ENCODE peak calls at places on chromosomes 13 and 19, in seven cellular contexts. U is omental fat pad, I is fibroblast of pulmonary artery, F is epithelial cell of esophagus, N is AG09309, P is thoracic aorta, L is cardiac fibroblast. Y is an unnamed sample.

GRCh38 chr19:11821474-11821873 is 7.4 kb downstream of the ZNF440 start:
- DNase-seq in U (no peak), L (peak; percentile 44), N (peak; percentile 58), P (no peak), I (peak; percentile 50), F (peak; percentile 11), Y (no peak)

GRCh38 chr13:93002071-93002470 is 224.5 kb upstream of the GPC6 start:
- DNase-seq in P (no peak), I (no peak), N (no peak), L (no peak), U (no peak), F (no peak), Y (no peak)

GRCh38 chr13:113491418-113491883 is 940 bp upstream of the DCUN1D2 start:
- DNase-seq in U (no peak), P (no peak), N (no peak), I (no peak), F (peak; percentile 27), L (peak; percentile 36), Y (no peak)

GRCh38 chr19:34995551-34995950 is 4.6 kb upstream of the GRAMD1A start:
- DNase-seq in P (no peak), L (no peak), F (no peak), N (no peak), U (no peak), I (no peak), Y (no peak)

GRCh38 chr19:50432658-50433057 is at the start of gene MYBPC2:
- DNase-seq in L (peak; percentile 8), U (no peak), F (no peak), N (no peak), P (no peak), I (peak; percentile 6), Y (no peak)

GRCh38 chr19:6274756-6275155 is 5.0 kb downstream of the MLLT1 start:
- DNase-seq in P (no peak), U (no peak), I (no peak), N (no peak), F (no peak), L (no peak), Y (no peak)

GRCh38 chr13:20394506-20394905 is 131.2 kb downstream of the CRYL1 start:
- DNase-seq in N (no peak), U (no peak), I (no peak), F (no peak), L (no peak), P (no peak), Y (no peak)

GRCh38 chr19:13366529-13367143 is 139.6 kb downstream of the CACNA1A start:
- DNase-seq in I (peak; percentile 54), L (peak; percentile 49), F (peak; percentile 26), P (no peak), N (peak; percentile 1), U (no peak), Y (no peak)

GRCh38 chr19:30546332-30546731 is 174.1 kb downstream of the ZNF536 start:
- DNase-seq in N (no peak), U (no peak), P (no peak), L (no peak), F (no peak), I (no peak), Y (no peak)

GRCh38 chr19:56971230-56971629 is 130.7 kb upstream of the PEG3 start:
- DNase-seq in F (no peak), N (no peak), P (no peak), L (no peak), U (no peak), I (no peak), Y (no peak)

GRCh38 chr13:94558721-94559120 is 37.2 kb downstream of the TGDS start:
- DNase-seq in I (no peak), F (no peak), P (no peak), U (no peak), L (no peak), N (no peak), Y (no peak)

GRCh38 chr13:82717249-82717648 is 1165.0 kb downstream of the SLITRK1 start:
- DNase-seq in L (peak; percentile 67), I (peak; percentile 82), N (peak; percentile 33), U (no peak), F (peak; percentile 89), P (no peak), Y (no peak)

GRCh38 chr19:35513231-35513974 is at the start of gene DMKN:
- DNase-seq in U (no peak), I (peak; percentile 66), F (peak; percentile 93), P (no peak), N (peak; percentile 25), L (peak; percentile 79), Y (no peak)

GRCh38 chr19:3336680-3337523 is 29.5 kb upstream of the NFIC start:
- DNase-seq in I (peak; percentile 88), U (peak; percentile 50), P (peak; percentile 70), L (peak; percentile 97), F (peak; percentile 34), N (no peak), Y (no peak)

GRCh38 chr19:4504874-4505569 is 13.3 kb downstream of the PLIN4 start:
- DNase-seq in N (no peak), P (no peak), U (no peak), F (no peak), I (no peak), L (no peak), Y (no peak)

GRCh38 chr13:48233886-48234488 is 981 bp downstream of the ITM2B start:
- DNase-seq in P (no peak), L (peak; percentile 72), F (peak; percentile 47), U (no peak), I (peak; percentile 69), N (no peak), Y (no peak)

GRCh38 chr19:51799311-51799997 is 4.5 kb downstream of the FPR3 start:
- DNase-seq in N (peak; percentile 98), I (peak; percentile 100), L (peak; percentile 100), P (peak; percentile 71), U (peak; percentile 58), F (peak; percentile 74), Y (no peak)
- TF ChIP-seq CTCF in N (peak; percentile 31), I (peak; percentile 31), L (no peak), P (no peak), U (no peak), F (no peak), Y (no peak)

GRCh38 chr19:15101479-15102082 is 5.6 kb upstream of the SYDE1 start:
- DNase-seq in L (peak; percentile 67), P (no peak), U (no peak), N (no peak), F (peak; percentile 66), I (peak; percentile 69), Y (no peak)
- TF ChIP-seq CTCF in L (peak; percentile 80), P (peak; percentile 53), U (no peak), N (peak; percentile 76), F (peak; percentile 69), I (peak; percentile 88), Y (peak; percentile 54)

GRCh38 chr19:58362272-58362994 is at the start of gene ZNF497:
- DNase-seq in N (peak; percentile 79), P (peak; percentile 82), U (peak; percentile 82), L (peak; percentile 98), I (peak; percentile 97), F (peak; percentile 97), Y (peak; percentile 81)
- TF ChIP-seq CTCF in N (no peak), P (peak; percentile 12), U (no peak), L (no peak), I (no peak), F (no peak), Y (no peak)

GRCh38 chr19:39771751-39772150 is 6.9 kb upstream of the LEUTX start:
- DNase-seq in I (no peak), U (no peak), N (no peak), P (no peak), F (no peak), L (no peak), Y (no peak)
- TF ChIP-seq CTCF in I (no peak), U (no peak), N (no peak), P (no peak), F (no peak), L (no peak), Y (no peak)